ENCODE peak calls at places on chromosome 19, in eight cellular contexts. One of them, this sample, is unnamed. For H3K4me1, the result is how much of the 10 kb centered on the place peaks cover.

GRCh38 chr19:23415561-23416191 is 20.4 kb upstream of the ZNF91 start:
- DNase-seq in mesendoderm: peak
- DNase-seq in tibial nerve: no peak
- DNase-seq in effector memory CD4-positive, alpha-beta T cell: no peak
- DNase-seq in vagina: no peak
- DNase-seq in uterus: no peak
- DNase-seq in body of pancreas: peak
- DNase-seq in heart left ventricle: peak
- DNase-seq in this sample: no peak

GRCh38 chr19:47509973-47510372 is 4.9 kb downstream of the NAPA start:
- DNase-seq in tibial nerve: no peak
- DNase-seq in uterus: no peak
- DNase-seq in vagina: no peak
- DNase-seq in effector memory CD4-positive, alpha-beta T cell: no peak
- DNase-seq in mesendoderm: no peak
- DNase-seq in heart left ventricle: no peak
- DNase-seq in body of pancreas: peak
- DNase-seq in this sample: no peak

GRCh38 chr19:52190679-52191293 is 934 bp downstream of the PPP2R1A start:
- DNase-seq in effector memory CD4-positive, alpha-beta T cell: no peak
- DNase-seq in body of pancreas: peak
- DNase-seq in mesendoderm: peak
- DNase-seq in uterus: peak
- DNase-seq in heart left ventricle: peak
- DNase-seq in tibial nerve: no peak
- DNase-seq in vagina: no peak
- DNase-seq in this sample: peak

GRCh38 chr19:50322931-50323781 is 6.0 kb downstream of the KCNC3 start:
- DNase-seq in tibial nerve: no peak
- DNase-seq in mesendoderm: no peak
- DNase-seq in body of pancreas: no peak
- DNase-seq in uterus: no peak
- DNase-seq in heart left ventricle: no peak
- DNase-seq in vagina: no peak
- DNase-seq in effector memory CD4-positive, alpha-beta T cell: no peak
- DNase-seq in this sample: no peak

GRCh38 chr19:15463865-15464371 is 426 bp downstream of the RASAL3 start:
- DNase-seq in heart left ventricle: no peak
- DNase-seq in body of pancreas: no peak
- DNase-seq in uterus: no peak
- DNase-seq in tibial nerve: no peak
- DNase-seq in effector memory CD4-positive, alpha-beta T cell: peak
- DNase-seq in mesendoderm: no peak
- DNase-seq in vagina: no peak
- DNase-seq in this sample: peak

GRCh38 chr19:17090501-17091074 is 15.0 kb downstream of the MYO9B start:
- DNase-seq in body of pancreas: no peak
- DNase-seq in heart left ventricle: no peak
- DNase-seq in vagina: no peak
- DNase-seq in uterus: no peak
- DNase-seq in effector memory CD4-positive, alpha-beta T cell: no peak
- DNase-seq in tibial nerve: no peak
- DNase-seq in mesendoderm: no peak
- DNase-seq in this sample: no peak

GRCh38 chr19:8393871-8394250 is 3.7 kb downstream of the RAB11B start:
- DNase-seq in tibial nerve: no peak
- DNase-seq in vagina: no peak
- DNase-seq in body of pancreas: no peak
- DNase-seq in heart left ventricle: no peak
- DNase-seq in mesendoderm: no peak
- DNase-seq in effector memory CD4-positive, alpha-beta T cell: no peak
- DNase-seq in uterus: no peak
- DNase-seq in this sample: no peak

GRCh38 chr19:33621811-33622504 is at the start of gene CHST8:
- DNase-seq in body of pancreas: peak
- DNase-seq in uterus: peak
- DNase-seq in mesendoderm: peak
- DNase-seq in vagina: no peak
- DNase-seq in tibial nerve: no peak
- DNase-seq in effector memory CD4-positive, alpha-beta T cell: no peak
- DNase-seq in heart left ventricle: peak
- DNase-seq in this sample: no peak

GRCh38 chr19:33654840-33655508 is 33.2 kb downstream of the CHST8 start:
- DNase-seq in tibial nerve: no peak
- DNase-seq in mesendoderm: no peak
- DNase-seq in uterus: no peak
- DNase-seq in heart left ventricle: no peak
- DNase-seq in body of pancreas: no peak
- DNase-seq in effector memory CD4-positive, alpha-beta T cell: no peak
- DNase-seq in vagina: no peak
- DNase-seq in this sample: no peak

GRCh38 chr19:45023048-45023447 is 15.8 kb upstream of the CLASRP start:
- DNase-seq in body of pancreas: no peak
- DNase-seq in mesendoderm: no peak
- DNase-seq in tibial nerve: no peak
- DNase-seq in heart left ventricle: no peak
- DNase-seq in uterus: no peak
- DNase-seq in vagina: no peak
- DNase-seq in effector memory CD4-positive, alpha-beta T cell: no peak
- DNase-seq in this sample: no peak

GRCh38 chr19:16608290-16608704 is 19.7 kb downstream of the MED26 start:
- DNase-seq in mesendoderm: no peak
- DNase-seq in body of pancreas: peak
- DNase-seq in tibial nerve: no peak
- DNase-seq in heart left ventricle: no peak
- DNase-seq in effector memory CD4-positive, alpha-beta T cell: no peak
- DNase-seq in uterus: peak
- DNase-seq in vagina: no peak
- DNase-seq in this sample: no peak

GRCh38 chr19:2775556-2776430 is 7.3 kb downstream of the SGTA start:
- DNase-seq in uterus: peak
- DNase-seq in tibial nerve: peak
- DNase-seq in mesendoderm: no peak
- DNase-seq in heart left ventricle: no peak
- DNase-seq in body of pancreas: peak
- DNase-seq in effector memory CD4-positive, alpha-beta T cell: peak
- DNase-seq in vagina: no peak
- DNase-seq in this sample: peak

GRCh38 chr19:46661735-46662592 is 982 bp upstream of the DACT3 start:
- DNase-seq in heart left ventricle: peak
- DNase-seq in uterus: peak
- DNase-seq in mesendoderm: peak
- DNase-seq in tibial nerve: peak
- DNase-seq in effector memory CD4-positive, alpha-beta T cell: peak
- DNase-seq in vagina: no peak
- DNase-seq in body of pancreas: peak
- DNase-seq in this sample: peak

GRCh38 chr19:31715249-31715944 is 366.2 kb upstream of the TSHZ3 start:
- DNase-seq in body of pancreas: no peak
- DNase-seq in mesendoderm: peak
- DNase-seq in heart left ventricle: no peak
- DNase-seq in tibial nerve: peak
- DNase-seq in effector memory CD4-positive, alpha-beta T cell: no peak
- DNase-seq in vagina: no peak
- DNase-seq in uterus: peak
- DNase-seq in this sample: no peak

DNA sequence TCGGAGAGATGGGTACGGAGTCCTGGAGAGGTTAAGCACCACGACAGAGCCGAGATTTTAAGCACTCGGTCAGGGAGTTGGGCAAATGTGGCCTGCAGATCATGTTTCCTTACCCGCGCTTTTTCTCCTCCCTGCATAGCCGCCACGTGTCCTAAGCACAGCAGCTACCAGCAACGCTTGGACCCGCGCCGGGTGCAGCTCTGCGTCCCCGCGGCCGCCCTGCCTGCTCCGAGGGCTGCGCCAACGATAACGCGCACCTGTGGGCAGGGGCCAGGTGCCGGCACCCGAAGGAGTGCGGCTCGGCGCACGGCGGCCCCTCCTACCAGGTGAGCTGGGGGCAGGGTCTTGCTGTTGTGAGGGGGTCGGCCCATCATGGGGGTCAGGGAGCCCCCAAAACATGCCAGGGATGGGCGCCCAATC is 24.8 kb upstream of the FXYD3 start:
- DNase-seq in body of pancreas: peak
- DNase-seq in effector memory CD4-positive, alpha-beta T cell: no peak
- DNase-seq in mesendoderm: peak
- DNase-seq in uterus: no peak
- DNase-seq in vagina: no peak
- DNase-seq in heart left ventricle: no peak
- DNase-seq in tibial nerve: no peak
- DNase-seq in this sample: no peak
- H3K4me1 ChIP-seq in body of pancreas: under half
- H3K4me1 ChIP-seq in effector memory CD4-positive, alpha-beta T cell: under half
- H3K4me1 ChIP-seq in mesendoderm: under half
- H3K4me1 ChIP-seq in uterus: under half
- H3K4me1 ChIP-seq in vagina: under half
- H3K4me1 ChIP-seq in heart left ventricle: under half
- H3K4me1 ChIP-seq in tibial nerve: under half
- H3K4me1 ChIP-seq in this sample: under half

GRCh38 chr19:18613589-18614234 is 1.0 kb downstream of the TMEM59L start:
- DNase-seq in mesendoderm: no peak
- DNase-seq in vagina: no peak
- DNase-seq in uterus: no peak
- DNase-seq in heart left ventricle: no peak
- DNase-seq in body of pancreas: no peak
- DNase-seq in tibial nerve: no peak
- DNase-seq in effector memory CD4-positive, alpha-beta T cell: no peak
- DNase-seq in this sample: no peak

GRCh38 chr19:18616023-18616422 is 3.4 kb downstream of the TMEM59L start:
- DNase-seq in vagina: no peak
- DNase-seq in mesendoderm: no peak
- DNase-seq in heart left ventricle: no peak
- DNase-seq in effector memory CD4-positive, alpha-beta T cell: no peak
- DNase-seq in body of pancreas: no peak
- DNase-seq in tibial nerve: no peak
- DNase-seq in uterus: no peak
- DNase-seq in this sample: no peak

GRCh38 chr19:18620311-18620710 is 7.6 kb downstream of the TMEM59L start:
- DNase-seq in tibial nerve: no peak
- DNase-seq in vagina: no peak
- DNase-seq in effector memory CD4-positive, alpha-beta T cell: no peak
- DNase-seq in mesendoderm: no peak
- DNase-seq in body of pancreas: no peak
- DNase-seq in heart left ventricle: no peak
- DNase-seq in uterus: no peak
- DNase-seq in this sample: no peak

GRCh38 chr19:18618236-18618635 is 5.6 kb downstream of the TMEM59L start:
- DNase-seq in heart left ventricle: no peak
- DNase-seq in mesendoderm: no peak
- DNase-seq in body of pancreas: no peak
- DNase-seq in tibial nerve: no peak
- DNase-seq in uterus: no peak
- DNase-seq in effector memory CD4-positive, alpha-beta T cell: no peak
- DNase-seq in vagina: no peak
- DNase-seq in this sample: no peak

GRCh38 chr19:18617562-18617961 is 4.9 kb downstream of the TMEM59L start:
- DNase-seq in vagina: no peak
- DNase-seq in effector memory CD4-positive, alpha-beta T cell: no peak
- DNase-seq in mesendoderm: no peak
- DNase-seq in heart left ventricle: no peak
- DNase-seq in uterus: no peak
- DNase-seq in body of pancreas: no peak
- DNase-seq in tibial nerve: no peak
- DNase-seq in this sample: no peak
- H3K4me3 ChIP-seq in vagina: no peak
- H3K4me3 ChIP-seq in effector memory CD4-positive, alpha-beta T cell: no peak
- H3K4me3 ChIP-seq in mesendoderm: no peak
- H3K4me3 ChIP-seq in heart left ventricle: no peak
- H3K4me3 ChIP-seq in uterus: no peak
- H3K4me3 ChIP-seq in body of pancreas: no peak
- H3K4me3 ChIP-seq in tibial nerve: no peak
- H3K4me3 ChIP-seq in this sample: no peak

GRCh38 chr19:4305253-4305612 is 835 bp downstream of the FSD1 start:
- DNase-seq in effector memory CD4-positive, alpha-beta T cell: no peak
- DNase-seq in uterus: no peak
- DNase-seq in heart left ventricle: no peak
- DNase-seq in mesendoderm: no peak
- DNase-seq in tibial nerve: no peak
- DNase-seq in vagina: no peak
- DNase-seq in body of pancreas: no peak
- DNase-seq in this sample: no peak
- H3K27ac ChIP-seq in effector memory CD4-positive, alpha-beta T cell: no peak
- H3K27ac ChIP-seq in uterus: no peak
- H3K27ac ChIP-seq in heart left ventricle: no peak
- H3K27ac ChIP-seq in mesendoderm: no peak
- H3K27ac ChIP-seq in tibial nerve: no peak
- H3K27ac ChIP-seq in vagina: no peak
- H3K27ac ChIP-seq in body of pancreas: no peak
- H3K27ac ChIP-seq in this sample: no peak

GRCh38 chr19:39399684-39400465 is 6.8 kb upstream of the ZFP36 start:
- DNase-seq in uterus: no peak
- DNase-seq in body of pancreas: no peak
- DNase-seq in vagina: no peak
- DNase-seq in mesendoderm: no peak
- DNase-seq in heart left ventricle: peak
- DNase-seq in tibial nerve: no peak
- DNase-seq in effector memory CD4-positive, alpha-beta T cell: no peak
- DNase-seq in this sample: no peak

GRCh38 chr19:39397360-39398296 is 6.5 kb downstream of the MED29 start:
- DNase-seq in effector memory CD4-positive, alpha-beta T cell: peak
- DNase-seq in heart left ventricle: peak
- DNase-seq in body of pancreas: peak
- DNase-seq in vagina: no peak
- DNase-seq in tibial nerve: peak
- DNase-seq in mesendoderm: peak
- DNase-seq in uterus: peak
- DNase-seq in this sample: peak

GRCh38 chr19:39400997-39401548 is 5.6 kb upstream of the ZFP36 start:
- DNase-seq in effector memory CD4-positive, alpha-beta T cell: no peak
- DNase-seq in heart left ventricle: peak
- DNase-seq in body of pancreas: no peak
- DNase-seq in uterus: no peak
- DNase-seq in vagina: no peak
- DNase-seq in tibial nerve: no peak
- DNase-seq in mesendoderm: no peak
- DNase-seq in this sample: no peak

GRCh38 chr19:39401549-39402416 is 4.9 kb upstream of the ZFP36 start:
- DNase-seq in tibial nerve: no peak
- DNase-seq in uterus: peak
- DNase-seq in body of pancreas: peak
- DNase-seq in effector memory CD4-positive, alpha-beta T cell: peak
- DNase-seq in vagina: no peak
- DNase-seq in heart left ventricle: peak
- DNase-seq in mesendoderm: peak
- DNase-seq in this sample: peak

DNA sequence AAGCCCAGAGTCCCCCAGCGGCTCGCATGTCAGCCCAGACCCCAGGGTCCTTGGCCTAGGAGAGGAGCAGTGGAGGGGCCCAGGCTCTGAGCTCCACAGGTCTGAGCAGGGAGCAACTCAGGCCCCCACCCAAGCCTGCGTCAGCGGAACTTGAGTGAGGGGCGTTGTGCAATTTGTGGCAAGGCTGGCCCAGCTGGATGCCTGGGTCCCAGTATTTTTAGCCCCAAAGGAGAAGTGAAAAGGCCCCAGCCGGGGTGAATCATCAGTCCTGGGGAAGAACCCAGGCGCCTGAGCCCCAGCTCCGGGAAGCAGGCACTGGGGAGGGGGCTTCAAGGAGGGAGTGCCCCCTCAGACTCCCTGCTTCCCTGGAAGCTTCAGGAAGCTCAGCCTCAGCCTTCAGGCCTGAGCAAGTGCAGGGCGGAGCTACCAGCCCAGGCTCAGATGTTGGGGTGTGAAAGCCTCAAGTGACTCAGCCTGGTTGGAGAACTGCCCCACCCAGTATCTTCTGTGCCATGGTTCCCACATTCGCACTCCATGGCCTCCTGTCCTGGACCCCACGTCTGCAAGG is 7.2 kb downstream of the MED29 start:
- DNase-seq in mesendoderm: no peak
- DNase-seq in body of pancreas: peak
- DNase-seq in effector memory CD4-positive, alpha-beta T cell: no peak
- DNase-seq in vagina: no peak
- DNase-seq in uterus: peak
- DNase-seq in heart left ventricle: peak
- DNase-seq in tibial nerve: peak
- DNase-seq in this sample: peak
- H3K4me1 ChIP-seq in mesendoderm: under half
- H3K4me1 ChIP-seq in body of pancreas: under half
- H3K4me1 ChIP-seq in effector memory CD4-positive, alpha-beta T cell: under half
- H3K4me1 ChIP-seq in vagina: half or more
- H3K4me1 ChIP-seq in uterus: under half
- H3K4me1 ChIP-seq in heart left ventricle: under half
- H3K4me1 ChIP-seq in tibial nerve: under half
- H3K4me1 ChIP-seq in this sample: under half